ENCODE peak calls at places on chromosomes 7 and 10, in six cellular contexts. V is GM19239, Q is transverse colon, O is naive B cell, X is hippocampal formation, I is NCI-H1417. U is an unnamed sample.
A peak's percentile ranks its signal among the peaks of the same experiment; 100 is the strongest.

GRCh38 chr10:71089162-71089561 is 123.2 kb upstream of the UNC5B start:
- DNase-seq in V (no peak), O (no peak), X (no peak), Q (no peak), I (no peak), U (no peak)

GRCh38 chr7:126574838-126575250 is 677.9 kb downstream of the GRM8 start:
- DNase-seq in X (no peak), Q (no peak), I (no peak), V (no peak), O (no peak), U (no peak)

GRCh38 chr7:134364619-134365037 is 47.9 kb upstream of the SLC35B4 start:
- DNase-seq in Q (no peak), I (no peak), O (no peak), V (no peak), X (no peak), U (no peak)

GRCh38 chr7:13702261-13702660 is 287.2 kb downstream of the ETV1 start:
- DNase-seq in Q (no peak), X (no peak), V (no peak), I (no peak), O (no peak), U (no peak)

GRCh38 chr7:148927141-148927540 is 43.0 kb upstream of the EZH2 start:
- DNase-seq in Q (no peak), O (no peak), V (no peak), X (no peak), I (no peak), U (no peak)

GRCh38 chr10:49592726-49593563 is 17.2 kb upstream of the SLC18A3 start:
- DNase-seq in I (peak; percentile 42), Q (peak; percentile 60), O (peak; percentile 40), V (peak; percentile 67), X (peak; percentile 11), U (peak; percentile 60)

GRCh38 chr7:28481131-28481926 is 69.0 kb downstream of the CREB5 start:
- DNase-seq in Q (no peak), O (no peak), X (no peak), I (no peak), V (no peak), U (no peak)

GRCh38 chr7:156943091-156944041 is 6.1 kb upstream of the NOM1 start:
- DNase-seq in Q (no peak), O (no peak), V (no peak), I (peak; percentile 57), X (no peak), U (no peak)

GRCh38 chr10:12350167-12350872 is 973 bp downstream of the CAMK1D start:
- DNase-seq in Q (peak; percentile 67), X (no peak), V (peak; percentile 54), I (peak; percentile 54), O (peak; percentile 73), U (peak; percentile 52)

GRCh38 chr7:142866361-142867096 is 11.7 kb downstream of the EPHB6 start:
- DNase-seq in I (peak; percentile 23), Q (peak; percentile 41), V (no peak), O (no peak), X (peak; percentile 7), U (peak; percentile 39)

GRCh38 chr10:34886906-34887615 is 72.0 kb upstream of the PARD3 start:
- DNase-seq in Q (no peak), X (no peak), O (no peak), I (no peak), V (no peak), U (no peak)